ENCODE peak calls at places on chromosome 7, in nine cellular contexts. A is upper lobe of right lung; F is psoas muscle; B is right cardiac atrium; Q is CD8-positive, alpha-beta memory T cell; N is mucosa of descending colon; O is lower lobe of right lung; X is OCI-LY7; M is suprapubic skin. D is an unnamed sample.

GRCh38 chr7:16801111-16801542 is 3.7 kb downstream of the AGR2 start:
- DNase-seq in B (no peak), M (no peak), O (no peak), Q (no peak), N (no peak), F (no peak), A (no peak), X (peak; percentile 43), D (no peak)

GRCh38 chr7:144738708-144739314 is 97.0 kb downstream of the TPK1 start:
- DNase-seq in O (no peak), M (no peak), N (peak; percentile 38), F (no peak), X (peak; percentile 60), B (no peak), Q (peak; percentile 33), A (no peak), D (no peak)

GRCh38 chr7:40717242-40717641 is 582.4 kb downstream of the SUGCT start:
- DNase-seq in X (peak; percentile 8), F (peak; percentile 76), M (peak; percentile 80), A (no peak), Q (no peak), O (peak; percentile 49), B (peak; percentile 89), N (peak; percentile 29), D (peak; percentile 95)

GRCh38 chr7:7808156-7808555 is 89.7 kb upstream of the RPA3 start:
- DNase-seq in N (no peak), A (no peak), O (no peak), X (no peak), F (no peak), B (no peak), M (no peak), Q (no peak), D (no peak)

GRCh38 chr7:81158189-81158588 is 239.3 kb upstream of the SEMA3C start:
- DNase-seq in M (no peak), X (no peak), O (no peak), B (no peak), A (no peak), Q (no peak), N (no peak), F (no peak), D (no peak)

GRCh38 chr7:131425992-131426391 is 98.3 kb downstream of the MKLN1 start:
- DNase-seq in O (no peak), F (no peak), B (no peak), N (no peak), X (no peak), Q (no peak), M (no peak), A (no peak), D (no peak)

GRCh38 chr7:127979728-127980126 is 51.5 kb downstream of the LRRC4 start:
- DNase-seq in Q (no peak), X (no peak), A (no peak), F (no peak), B (no peak), M (no peak), N (no peak), O (no peak), D (no peak)

GRCh38 chr7:101618916-101619315 is 10.2 kb downstream of the MYL10 start:
- DNase-seq in F (no peak), N (no peak), A (no peak), B (no peak), M (no peak), O (no peak), Q (no peak), X (no peak), D (no peak)

GRCh38 chr7:150363872-150364271 is 4.8 kb upstream of the REPIN1 start:
- DNase-seq in N (no peak), X (peak; percentile 72), Q (no peak), O (no peak), B (no peak), F (no peak), A (peak; percentile 28), M (no peak), D (no peak)

GRCh38 chr7:94190599-94191061 is 186.5 kb upstream of the BET1 start:
- DNase-seq in O (no peak), F (no peak), A (no peak), N (no peak), X (no peak), B (no peak), Q (no peak), M (no peak), D (peak; percentile 61)

GRCh38 chr7:74284781-74285259 is 4.4 kb upstream of the CLIP2 start:
- DNase-seq in M (no peak), A (no peak), O (no peak), Q (no peak), X (no peak), N (peak; percentile 89), F (no peak), B (no peak), D (no peak)

GRCh38 chr7:95886501-95887090 is 114.2 kb downstream of the DYNC1I1 start:
- DNase-seq in M (no peak), B (no peak), O (no peak), Q (no peak), X (no peak), N (no peak), A (no peak), F (no peak), D (no peak)

GRCh38 chr7:31432831-31433340 is 81.0 kb upstream of the ITPRID1 start:
- DNase-seq in X (no peak), O (no peak), M (no peak), B (no peak), N (no peak), A (no peak), Q (no peak), F (no peak), D (no peak)

GRCh38 chr7:115005241-115005640 is 83.3 kb downstream of the MDFIC start:
- DNase-seq in O (no peak), A (no peak), B (no peak), F (no peak), N (no peak), M (no peak), Q (no peak), X (no peak), D (no peak)

GRCh38 chr7:117402109-117402508 is 25.2 kb downstream of the ASZ1 start:
- DNase-seq in A (no peak), N (no peak), X (no peak), O (no peak), F (no peak), B (no peak), Q (no peak), M (no peak), D (no peak)

GRCh38 chr7:122989577-122989976 is 5.9 kb downstream of the TAS2R16 start:
- DNase-seq in Q (no peak), F (no peak), X (no peak), M (no peak), A (no peak), B (no peak), O (no peak), N (no peak), D (no peak)

GRCh38 chr7:157907998-157908782 is 571.4 kb downstream of the DNAJB6 start:
- DNase-seq in B (no peak), X (no peak), N (no peak), F (no peak), A (no peak), O (no peak), Q (no peak), M (no peak), D (no peak)

GRCh38 chr7:34991938-34992840 is 45.1 kb downstream of the DPY19L1 start:
- DNase-seq in F (no peak), B (peak; percentile 57), X (no peak), N (peak; percentile 36), M (no peak), O (no peak), Q (no peak), A (no peak), D (no peak)
- H3K4me3 ChIP-seq in F (no peak overlapping the region), B (no peak overlapping the region), X (no peak overlapping the region), N (no peak overlapping the region), M (no peak overlapping the region), O (no peak overlapping the region), Q (no peak overlapping the region), A (no peak overlapping the region), D (no peak overlapping the region)

DNA sequence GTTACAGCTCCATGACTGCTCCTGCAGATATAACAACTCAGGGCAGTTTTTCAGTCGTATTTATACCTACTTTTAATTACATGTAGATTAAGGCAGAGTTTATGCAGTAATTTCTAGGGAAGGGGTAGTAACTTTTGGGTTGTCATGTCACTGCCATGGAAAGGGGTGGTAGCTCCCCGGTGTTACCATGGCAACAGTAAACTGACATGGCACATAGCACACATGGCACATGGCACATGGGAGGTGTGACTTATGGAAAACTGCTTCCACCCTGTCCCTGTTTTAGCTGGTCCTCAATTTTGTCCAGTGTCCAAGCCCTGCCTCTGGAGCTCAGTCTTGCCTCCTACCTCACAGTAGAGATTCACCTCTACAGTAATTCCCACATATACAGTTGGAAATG is 3.9 kb upstream of the TOMM7 start:
- DNase-seq in Q (no peak), N (no peak), F (no peak), B (no peak), M (no peak), O (no peak), A (no peak), X (no peak), D (no peak)
- H3K4me1 ChIP-seq in Q (peaks cover 9% of the 10 kb centered on the region), N (no peaks in the 10 kb centered on the region), F (peaks cover 4% of the 10 kb centered on the region), B (no peaks in the 10 kb centered on the region), M (peaks cover 13% of the 10 kb centered on the region), O (peaks cover 1% of the 10 kb centered on the region), A (no peaks in the 10 kb centered on the region), X (peaks cover 12% of the 10 kb centered on the region), D (no peaks in the 10 kb centered on the region)

DNA sequence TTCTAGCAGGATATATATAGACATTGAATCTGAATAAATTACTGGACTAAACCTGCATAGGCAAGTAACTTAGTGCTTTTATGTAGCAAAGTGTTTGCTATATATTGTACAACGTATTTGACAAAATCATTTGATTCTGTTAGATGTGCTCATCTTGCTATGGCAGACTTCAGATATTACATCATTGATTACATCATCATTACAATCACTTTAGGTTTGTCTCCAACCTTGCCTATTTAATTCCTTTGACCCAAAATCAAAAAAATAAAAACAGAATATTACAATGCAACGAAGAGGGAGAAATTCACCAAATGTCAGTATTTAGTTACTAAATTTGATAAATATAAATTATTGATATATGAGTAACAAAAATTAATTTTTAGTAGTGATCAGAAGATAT is 155.7 kb upstream of the STEAP1 start:
- DNase-seq in B (no peak), F (no peak), O (no peak), M (no peak), N (no peak), Q (no peak), X (no peak), A (no peak), D (no peak)
- H3K9me3 ChIP-seq in B (no peaks in the 10 kb centered on the region), F (no peaks in the 10 kb centered on the region), O (no peaks in the 10 kb centered on the region), M (peaks cover 5% of the 10 kb centered on the region), N (no peaks in the 10 kb centered on the region), Q (no peaks in the 10 kb centered on the region), X (no peaks in the 10 kb centered on the region), A (no peaks in the 10 kb centered on the region), D (no peaks in the 10 kb centered on the region)

GRCh38 chr7:155811895-155812761 is at the start of gene SHH:
- DNase-seq in M (no peak), Q (no peak), A (no peak), F (no peak), N (peak; percentile 16), X (no peak), B (peak; percentile 33), O (peak; percentile 37), D (no peak)
- H3K4me3 ChIP-seq in M (peak within 1 kb of the TSS; percentile 20), Q (no peak within 1 kb of the TSS), A (peak within 1 kb of the TSS; percentile 29), F (peak within 1 kb of the TSS; percentile 32), N (no peak within 1 kb of the TSS), X (no peak within 1 kb of the TSS), B (no peak within 1 kb of the TSS), O (peak within 1 kb of the TSS; percentile 35), D (peak within 1 kb of the TSS; percentile 14)

D was measured in RWPE2.